ENCODE peak calls at places on chromosomes 12 and 14, in five cellular contexts. F, B, U, E and Z are unnamed samples.

GRCh38 chr14:51848120-51848519 is 12.3 kb upstream of the GNG2 start:
- DNase-seq in B (no peak), E (no peak), U (no peak), F (no peak), Z (no peak)

GRCh38 chr12:76670776-76671175 is 93.1 kb upstream of the ZDHHC17 start:
- DNase-seq in E (no peak), U (no peak), F (no peak), B (no peak), Z (no peak)

GRCh38 chr12:107567871-107568619 is 117.6 kb upstream of the PWP1 start:
- DNase-seq in U (no peak), E (no peak), B (no peak), F (no peak), Z (no peak)

GRCh38 chr12:68482660-68483059 is 128.0 kb upstream of the RAP1B start:
- DNase-seq in B (no peak), U (no peak), E (no peak), F (no peak), Z (no peak)

GRCh38 chr12:11875414-11875935 is 195.3 kb upstream of the BCL2L14 start:
- DNase-seq in U (no peak), B (no peak), F (no peak), E (peak), Z (no peak)

GRCh38 chr14:60590907-60591510 is 58.3 kb downstream of the SIX1 start:
- DNase-seq in U (no peak), B (no peak), E (no peak), F (no peak), Z (no peak)

GRCh38 chr14:50410921-50411320 is 14.2 kb upstream of the CDKL1 start:
- DNase-seq in E (no peak), B (no peak), U (no peak), F (no peak), Z (no peak)

GRCh38 chr14:66508846-66509621 is 1.1 kb downstream of the GPHN start:
- DNase-seq in U (peak), E (peak), B (no peak), F (peak), Z (peak)

GRCh38 chr12:42486407-42486806 is 103.1 kb downstream of the PRICKLE1 start:
- DNase-seq in E (no peak), U (no peak), B (no peak), F (no peak), Z (no peak)

GRCh38 chr12:110741795-110742717 is 635 bp downstream of the PPP1CC start:
- DNase-seq in F (no peak), E (no peak), B (no peak), U (peak), Z (peak)

GRCh38 chr12:57629897-57630471 is 3.0 kb downstream of the B4GALNT1 start:
- DNase-seq in F (no peak), E (no peak), B (no peak), U (peak), Z (peak)

GRCh38 chr12:116159175-116159574 is 118.3 kb downstream of the MED13L start:
- DNase-seq in B (no peak), U (no peak), E (no peak), F (no peak), Z (no peak)

GRCh38 chr12:92297405-92297804 is 151.8 kb upstream of the BTG1 start:
- DNase-seq in E (no peak), U (no peak), F (no peak), B (no peak), Z (no peak)

GRCh38 chr14:104425763-104426691 is 153.5 kb upstream of the C14orf180 start:
- DNase-seq in E (no peak), U (no peak), F (no peak), B (no peak), Z (no peak)

GRCh38 chr12:27814411-27814810 is 34.4 kb upstream of the MANSC4 start:
- DNase-seq in E (no peak), B (no peak), F (no peak), U (no peak), Z (no peak)

GRCh38 chr12:131048611-131048990 is 94.9 kb downstream of the ADGRD1 start:
- DNase-seq in E (no peak), B (no peak), U (no peak), F (no peak), Z (no peak)

GRCh38 chr14:35196571-35196970 is 74.2 kb downstream of the PRORP start:
- DNase-seq in E (no peak), F (no peak), B (no peak), U (no peak), Z (no peak)

GRCh38 chr12:52349196-52349595 is 18.1 kb downstream of the KRT85 start:
- DNase-seq in F (no peak), E (no peak), U (no peak), B (no peak), Z (no peak)

GRCh38 chr12:2693204-2693860 is 101.4 kb upstream of the FKBP4 start:
- DNase-seq in E (no peak), B (no peak), F (no peak), U (no peak), Z (no peak)

GRCh38 chr14:41663478-41663845 is 56.8 kb downstream of the LRFN5 start:
- DNase-seq in F (no peak), B (no peak), E (no peak), U (no peak), Z (no peak)

GRCh38 chr14:55847766-55848165 is 267.8 kb downstream of the KTN1 start:
- DNase-seq in E (no peak), U (no peak), B (no peak), F (no peak), Z (no peak)

GRCh38 chr14:49461529-49462401 is 124.4 kb downstream of the RPS29 start:
- DNase-seq in F (no peak), B (peak), U (peak), E (peak), Z (peak)

DNA sequence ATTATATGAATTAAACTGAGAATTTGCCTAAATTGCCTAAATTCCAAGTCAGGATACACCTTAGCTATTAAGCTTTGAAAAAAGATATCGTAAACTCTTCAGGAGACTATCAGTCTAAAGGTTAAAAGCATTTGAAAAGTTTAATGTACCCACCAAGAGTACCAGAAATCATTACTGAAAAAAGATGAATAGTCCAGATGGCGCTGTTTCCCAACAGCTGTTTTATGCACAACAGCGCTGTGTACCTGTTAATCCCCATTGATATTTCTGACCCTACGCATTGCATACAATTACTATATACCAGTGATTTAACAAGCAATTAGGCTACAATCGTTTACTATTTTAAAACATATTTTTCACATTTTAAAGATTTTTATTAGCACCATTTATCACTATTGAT is 185.0 kb downstream of the PLCZ1 start:
- DNase-seq in B (no peak), E (no peak), U (no peak), F (no peak), Z (no peak)
- TF ChIP-seq CTCF in B (no peak), E (no peak), U (no peak), F (peak), Z (no peak)

DNA sequence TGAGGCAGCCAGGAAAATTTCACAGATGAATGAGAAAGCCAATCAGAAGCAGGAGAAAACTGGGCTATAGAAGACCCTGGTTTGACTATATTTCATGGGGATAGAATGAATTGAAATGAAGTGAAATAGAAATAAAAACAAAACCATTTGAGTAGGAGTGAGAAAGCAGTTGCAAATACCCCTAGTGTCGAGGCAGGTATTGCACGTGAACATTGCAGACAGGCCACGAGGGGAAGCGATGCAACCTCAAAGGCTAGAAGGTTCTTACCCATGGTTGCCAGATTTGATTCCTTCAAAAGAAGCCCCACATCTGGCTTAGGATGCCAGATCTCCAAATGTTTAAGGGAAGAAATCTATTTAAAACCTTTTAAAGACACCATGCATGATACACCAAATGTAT is 648.9 kb downstream of the VRK1 start:
- DNase-seq in U (no peak), E (no peak), B (no peak), F (no peak), Z (no peak)
- TF ChIP-seq CTCF in U (peak), E (no peak), B (no peak), F (no peak), Z (no peak)

GRCh38 chr12:26798013-26798412 is 35.0 kb downstream of the ITPR2 start:
- DNase-seq in B (no peak), E (no peak), F (no peak), U (no peak), Z (no peak)
- TF ChIP-seq CTCF in B (no peak), E (no peak), F (no peak), U (no peak), Z (no peak)

GRCh38 chr14:73752297-73752992 is 38.3 kb upstream of the PNMA1 start:
- DNase-seq in B (peak), F (peak), E (peak), U (peak), Z (no peak)
- TF ChIP-seq CTCF in B (peak), F (no peak), E (no peak), U (peak), Z (no peak)

GRCh38 chr12:53989227-53990113 is 4.5 kb downstream of the HOXC10 start:
- DNase-seq in E (peak), U (no peak), F (no peak), B (no peak), Z (no peak)
- TF ChIP-seq CTCF in E (peak), U (peak), F (peak), B (no peak), Z (peak)

GRCh38 chr12:48957141-48958048 is at the start of gene ARF3:
- DNase-seq in U (peak), F (peak), E (peak), B (peak), Z (peak)

GRCh38 chr12:48954061-48954460 is 3.2 kb downstream of the ARF3 start:
- DNase-seq in U (no peak), E (no peak), B (no peak), F (no peak), Z (no peak)

GRCh38 chr12:48958049-48958388 is 732 bp upstream of the ARF3 start:
- DNase-seq in F (no peak), E (no peak), U (no peak), B (no peak), Z (no peak)

GRCh38 chr12:48954781-48955501 is 2.3 kb downstream of the ARF3 start:
- DNase-seq in E (no peak), F (no peak), B (no peak), U (no peak), Z (no peak)

GRCh38 chr12:48956279-48957140 is 777 bp downstream of the ARF3 start:
- DNase-seq in B (peak), F (peak), U (no peak), E (peak), Z (peak)
- TF ChIP-seq CTCF in B (no peak), F (no peak), U (no peak), E (no peak), Z (no peak)

DNA sequence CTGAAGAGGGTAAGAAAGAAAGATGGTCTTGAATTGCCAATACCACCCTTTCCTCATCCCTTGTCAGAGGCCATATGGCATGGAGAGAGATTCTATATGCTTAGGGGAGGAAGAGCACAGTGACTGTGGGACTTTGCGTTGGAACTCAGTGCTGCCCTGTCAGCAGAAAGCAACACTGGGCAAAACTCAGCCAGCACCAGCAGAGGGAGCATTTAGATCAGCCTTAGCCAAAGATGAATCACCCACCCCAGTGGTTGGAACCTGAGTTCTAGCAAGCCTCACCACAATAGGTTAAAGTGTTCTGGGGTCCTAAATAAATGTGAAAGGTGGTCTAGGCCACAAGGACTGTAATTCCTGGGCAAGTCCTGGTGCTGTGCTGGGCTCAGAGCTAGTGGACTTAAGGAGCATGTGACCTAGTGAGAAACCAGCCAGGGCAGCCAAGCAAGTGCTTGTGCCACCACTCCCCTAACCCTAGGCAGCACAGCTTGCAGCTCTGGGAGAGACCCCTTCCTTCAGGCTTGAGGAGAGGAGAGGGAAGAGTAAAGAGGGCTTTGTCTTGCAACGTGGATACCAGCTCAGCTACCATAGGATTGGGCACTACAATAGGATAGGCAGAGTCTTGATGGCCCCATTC is 11.4 kb upstream of the BCAT1 start:
- DNase-seq in B (no peak), U (no peak), F (no peak), E (peak), Z (peak)
- TF ChIP-seq CTCF in B (peak), U (no peak), F (peak), E (peak), Z (peak)

GRCh38 chr12:86601550-86602308 is 345.5 kb upstream of the MGAT4C start:
- DNase-seq in U (no peak), B (no peak), E (no peak), F (no peak), Z (no peak)

GRCh38 chr12:86597431-86597830 is 341.2 kb upstream of the MGAT4C start:
- DNase-seq in U (no peak), E (no peak), B (no peak), F (no peak), Z (no peak)

DNA sequence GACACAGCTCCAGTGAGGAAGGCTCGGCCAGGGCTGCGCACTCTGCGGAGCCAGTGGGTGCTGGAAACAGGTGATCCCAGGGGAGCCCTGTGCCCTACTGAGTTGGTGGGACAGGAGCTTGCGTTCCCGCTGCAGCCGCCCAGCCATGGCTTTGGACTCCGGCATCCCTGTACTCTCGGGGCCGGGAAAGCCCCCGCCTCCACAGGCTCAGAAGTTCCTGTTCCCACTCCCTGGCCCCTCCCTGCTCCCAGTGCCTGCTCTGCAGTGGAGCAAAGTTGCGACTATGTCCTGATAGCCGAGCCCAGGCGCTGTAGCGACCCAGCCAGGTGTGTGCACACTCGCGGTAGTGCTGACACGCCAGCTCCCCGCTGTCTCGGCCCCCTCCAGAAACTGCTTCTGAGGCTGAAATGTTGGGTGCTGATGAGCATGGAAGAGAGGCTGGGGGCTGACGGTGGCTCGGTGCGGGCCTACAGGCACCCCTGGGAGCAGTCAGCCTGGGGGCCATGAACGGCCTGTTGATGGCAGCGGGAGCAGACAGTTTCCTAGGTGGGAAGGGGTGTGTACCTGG is 344.6 kb upstream of the MGAT4C start:
- DNase-seq in E (no peak), F (no peak), B (no peak), U (peak), Z (no peak)
- TF ChIP-seq CTCF in E (no peak), F (no peak), B (no peak), U (no peak), Z (no peak)

DNA sequence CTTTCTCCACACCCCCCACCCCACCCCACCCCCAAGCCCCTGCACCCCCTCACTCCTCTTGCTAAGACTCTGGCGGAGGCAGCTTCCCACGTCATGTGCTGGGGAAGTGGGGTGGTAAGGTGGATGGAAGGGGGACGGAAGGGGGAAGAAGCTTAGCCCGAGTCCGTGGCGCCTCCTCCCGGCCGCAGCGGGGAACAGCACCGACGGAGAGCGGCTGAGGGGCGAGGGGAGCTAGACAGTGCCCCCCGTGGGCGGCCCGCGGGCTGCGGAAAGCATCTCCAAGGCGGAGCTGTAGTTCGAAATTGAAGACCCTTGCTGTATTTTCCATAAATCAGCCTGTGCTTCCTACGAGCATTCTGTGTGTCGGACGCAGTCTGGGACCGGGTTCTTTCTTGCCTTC is 608 bp upstream of the GRIN2B start:
- DNase-seq in B (no peak), E (no peak), F (no peak), U (no peak), Z (peak)
- TF ChIP-seq CTCF in B (no peak), E (no peak), F (peak), U (no peak), Z (peak)

DNA sequence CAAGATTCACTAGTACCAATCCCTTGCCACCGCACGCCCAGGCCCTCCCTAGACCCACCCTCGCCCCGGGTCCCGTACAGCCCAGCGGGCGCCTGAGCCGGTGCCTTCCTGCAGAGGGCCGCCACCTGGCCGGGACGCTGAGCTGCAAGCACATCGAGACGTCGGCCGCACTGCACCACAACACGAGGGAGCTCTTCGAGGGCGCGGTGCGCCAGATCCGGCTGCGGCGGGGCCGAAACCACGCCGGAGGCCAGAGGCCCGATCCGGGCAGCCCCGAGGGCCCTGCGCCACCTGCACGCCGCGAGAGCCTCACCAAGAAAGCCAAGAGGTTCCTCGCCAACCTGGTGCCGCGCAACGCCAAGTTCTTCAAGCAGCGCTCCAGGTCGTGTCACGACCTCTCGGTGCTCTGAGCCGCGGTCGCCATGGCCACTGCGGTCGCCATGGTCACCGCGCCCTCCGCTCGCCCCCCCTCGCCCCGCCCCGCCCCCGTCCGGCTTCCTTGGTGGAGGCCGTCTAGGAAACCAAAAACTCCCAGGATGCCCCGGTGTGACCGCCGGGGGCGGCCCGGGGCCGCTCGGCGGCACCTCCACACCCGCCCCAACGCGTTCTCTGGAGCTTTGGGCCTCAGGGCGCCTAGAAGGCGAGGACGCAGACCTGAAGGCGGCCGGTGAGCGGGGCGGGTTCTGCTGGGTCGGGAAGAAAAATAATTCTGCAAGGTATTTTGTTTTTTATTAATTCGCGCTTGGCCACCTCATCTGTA is 3.7 kb downstream of the REM2 start:
- DNase-seq in E (peak), F (peak), B (peak), U (peak), Z (peak)
- TF ChIP-seq CTCF in E (no peak), F (peak), B (no peak), U (no peak), Z (no peak)